ENCODE peak calls at places on chromosomes 11 and 22, in eight cellular contexts. E, Q, S, M, F, D, P and Y are unnamed samples.

GRCh38 chr22:26004477-26004876 is 164.8 kb upstream of the SEZ6L start:
- DNase-seq in E (no peak), Q (no peak), S (no peak), M (no peak), F (no peak), D (no peak), P (no peak), Y (no peak)

GRCh38 chr22:28064941-28065340 is 145.9 kb upstream of the PITPNB start:
- DNase-seq in E (no peak), Q (no peak), S (no peak), M (peak; percentile 31), F (no peak), D (no peak), P (no peak), Y (no peak)

GRCh38 chr11:32772731-32773130 is 21.7 kb downstream of the CCDC73 start:
- DNase-seq in E (no peak), Q (no peak), S (no peak), M (no peak), F (no peak), D (no peak), P (no peak), Y (no peak)

GRCh38 chr11:78573271-78574035 is 1.2 kb downstream of the NARS2 start:
- DNase-seq in E (no peak), Q (no peak), S (no peak), M (no peak), F (no peak), D (no peak), P (no peak), Y (no peak)

GRCh38 chr22:44673406-44673805 is 28.6 kb upstream of the PRR5 start:
- DNase-seq in E (no peak), Q (no peak), S (no peak), M (no peak), F (no peak), D (no peak), P (no peak), Y (no peak)

GRCh38 chr11:76086713-76087635 is 119.3 kb downstream of the WNT11 start:
- DNase-seq in E (no peak), Q (no peak), S (no peak), M (peak; percentile 71), F (no peak), D (no peak), P (no peak), Y (no peak)

GRCh38 chr11:128663824-128664223 is 30.0 kb upstream of the FLI1 start:
- DNase-seq in E (no peak), Q (no peak), S (no peak), M (no peak), F (no peak), D (no peak), P (no peak), Y (no peak)

GRCh38 chr11:109819410-109819809 is 273.8 kb upstream of the ZC3H12C start:
- DNase-seq in E (no peak), Q (no peak), S (no peak), M (no peak), F (no peak), D (no peak), P (no peak), Y (no peak)

GRCh38 chr22:23787910-23788309 is 1.1 kb downstream of the SMARCB1 start:
- DNase-seq in E (no peak), Q (no peak), S (no peak), M (no peak), F (no peak), D (no peak), P (no peak), Y (no peak)

GRCh38 chr11:125062931-125063428 is at the start of gene SLC37A2:
- DNase-seq in E (peak; percentile 90), Q (peak; percentile 69), S (peak; percentile 67), M (peak; percentile 49), F (peak; percentile 12), D (no peak), P (peak; percentile 40), Y (peak; percentile 67)

GRCh38 chr11:130523166-130523565 is 74.7 kb downstream of the ADAMTS15 start:
- DNase-seq in E (no peak), Q (no peak), S (no peak), M (no peak), F (no peak), D (no peak), P (no peak), Y (no peak)

GRCh38 chr11:95193541-95193940 is 37.5 kb downstream of the SESN3 start:
- DNase-seq in E (no peak), Q (no peak), S (no peak), M (no peak), F (no peak), D (no peak), P (no peak), Y (no peak)

GRCh38 chr11:109309153-109309552 is 112.8 kb upstream of the C11orf87 start:
- DNase-seq in E (no peak), Q (no peak), S (no peak), M (no peak), F (peak; percentile 26), D (no peak), P (no peak), Y (no peak)

GRCh38 chr11:67031791-67032561 is 9.0 kb downstream of the SYT12 start:
- DNase-seq in E (no peak), Q (no peak), S (no peak), M (peak; percentile 36), F (no peak), D (no peak), P (no peak), Y (no peak)

GRCh38 chr11:12523180-12523924 is 146.0 kb downstream of the PARVA start:
- DNase-seq in E (no peak), Q (no peak), S (no peak), M (no peak), F (no peak), D (no peak), P (no peak), Y (no peak)

GRCh38 chr11:83933008-83933407 is 646.8 kb upstream of the CCDC90B start:
- DNase-seq in E (no peak), Q (no peak), S (no peak), M (no peak), F (no peak), D (no peak), P (no peak), Y (no peak)

GRCh38 chr22:44532466-44533025 is 34.5 kb upstream of the RTL6 start:
- DNase-seq in E (no peak), Q (no peak), S (no peak), M (no peak), F (peak; percentile 69), D (no peak), P (no peak), Y (no peak)

GRCh38 chr11:29616611-29617010 is 400.2 kb downstream of the KCNA4 start:
- DNase-seq in E (no peak), Q (no peak), S (no peak), M (no peak), F (no peak), D (no peak), P (no peak), Y (no peak)

GRCh38 chr11:8028766-8029165 is 41.6 kb downstream of the EIF3F start:
- DNase-seq in E (no peak), Q (no peak), S (no peak), M (no peak), F (no peak), D (no peak), P (no peak), Y (no peak)